ENCODE peak calls at places on chromosomes 16 and 17, in five cellular contexts. O is PC-9; D is NCI-H226; E is A549; F is stimulated activated CD4-positive, alpha-beta T cell treated with anti-CD3 and anti-CD28 coated beads, Interleukin-2, amount 100 ng/mL, for 24 hours. H is an unnamed sample.
A peak's percentile ranks its signal among the peaks of the same experiment; 100 is the strongest.

GRCh38 chr17:68516732-68517131 is 4.5 kb downstream of the PRKAR1A start:
- DNase-seq in O (no peak), D (no peak), E (no peak), F (no peak), H (no peak)

GRCh38 chr17:39001703-39002637 is 34.8 kb upstream of the FBXO47 start:
- DNase-seq in O (peak; percentile 86), D (peak; percentile 72), E (peak; percentile 33), F (peak; percentile 7), H (no peak)

GRCh38 chr17:80252871-80253270 is 7.8 kb upstream of the RNF213 start:
- DNase-seq in O (no peak), D (no peak), E (peak; percentile 88), F (peak; percentile 89), H (peak; percentile 26)

GRCh38 chr16:81315271-81316175 is 761 bp downstream of the GAN start:
- DNase-seq in O (no peak), D (peak; percentile 62), E (peak; percentile 34), F (peak; percentile 64), H (no peak)

GRCh38 chr16:88473666-88474534 is 20.8 kb downstream of the ZFPM1 start:
- DNase-seq in O (no peak), D (peak; percentile 95), E (no peak), F (no peak), H (no peak)

GRCh38 chr17:62797959-62798358 is 10.2 kb downstream of the MARCHF10 start:
- DNase-seq in O (no peak), D (no peak), E (no peak), F (no peak), H (no peak)

GRCh38 chr17:65371702-65372101 is 189.7 kb downstream of the AXIN2 start:
- DNase-seq in O (no peak), D (no peak), E (no peak), F (no peak), H (no peak)

GRCh38 chr16:73053379-73054130 is 5.6 kb upstream of the ZFHX3 start:
- DNase-seq in O (peak; percentile 72), D (peak; percentile 49), E (peak; percentile 94), F (no peak), H (peak; percentile 71)

GRCh38 chr16:75402821-75403475 is 30.4 kb downstream of the CFDP1 start:
- DNase-seq in O (peak; percentile 44), D (peak; percentile 24), E (peak; percentile 44), F (no peak), H (peak; percentile 40)

GRCh38 chr16:88854306-88855111 is 2.2 kb downstream of the GALNS start:
- DNase-seq in O (no peak), D (no peak), E (no peak), F (no peak), H (no peak)

H was measured in HAP-1.